ENCODE peak calls at places on chromosomes 3 and 15, in six cellular contexts. X is left cardiac atrium; S is activated gamma-delta T cell treated with anti-CD3 and anti-CD28 coated beads, Interleukin-2, amount 50 U/mL, for 16 hours; E is T1000; T is sciatic nerve; D is GM13977. V is an unnamed sample.

GRCh38 chr3:135412475-135412874 is 553.1 kb upstream of the PPP2R3A start:
- DNase-seq in X (no peak), S (no peak), E (no peak), T (no peak), D (no peak), V (peak)

GRCh38 chr15:74725845-74726773 is 781 bp upstream of the CYP1A1 start:
- DNase-seq in X (peak), S (peak), E (peak), T (peak), D (peak), V (peak)

GRCh38 chr3:1164101-1164500 is 71.3 kb downstream of the CNTN6 start:
- DNase-seq in X (no peak), S (no peak), E (no peak), T (no peak), D (no peak), V (no peak)

GRCh38 chr3:18580268-18580667 is 155.1 kb upstream of the SATB1 start:
- DNase-seq in X (no peak), S (no peak), E (no peak), T (no peak), D (no peak), V (peak)

GRCh38 chr3:172256101-172256687 is 192.1 kb downstream of the GHSR start:
- DNase-seq in X (no peak), S (no peak), E (no peak), T (no peak), D (no peak), V (no peak)

GRCh38 chr15:29101491-29101890 is 168.1 kb downstream of the NSMCE3 start:
- DNase-seq in X (no peak), S (no peak), E (no peak), T (no peak), D (no peak), V (no peak)

GRCh38 chr3:134752761-134753461 is 42.1 kb upstream of the EPHB1 start:
- DNase-seq in X (no peak), S (no peak), E (no peak), T (no peak), D (no peak), V (no peak)

GRCh38 chr3:195041871-195042740 is 228.9 kb downstream of the XXYLT1 start:
- DNase-seq in X (no peak), S (no peak), E (no peak), T (peak), D (no peak), V (peak)

GRCh38 chr15:67343206-67343605 is 88.6 kb downstream of the IQCH start:
- DNase-seq in X (no peak), S (no peak), E (no peak), T (no peak), D (no peak), V (no peak)

GRCh38 chr3:186002884-186003472 is 65.2 kb upstream of the TRA2B start:
- DNase-seq in X (no peak), S (no peak), E (no peak), T (no peak), D (no peak), V (peak)

GRCh38 chr3:45035441-45036301 is 9.6 kb downstream of the CLEC3B start:
- DNase-seq in X (peak), S (no peak), E (no peak), T (peak), D (no peak), V (peak)

GRCh38 chr3:31247850-31248618 is 284.7 kb upstream of the STT3B start:
- DNase-seq in X (no peak), S (no peak), E (no peak), T (no peak), D (no peak), V (no peak)

GRCh38 chr3:109731639-109732473 is 394.5 kb upstream of the DPPA4 start:
- DNase-seq in X (peak), S (peak), E (peak), T (peak), D (peak), V (peak)

GRCh38 chr3:111392911-111393351 is 149.1 kb upstream of the CD96 start:
- DNase-seq in X (no peak), S (peak), E (no peak), T (no peak), D (no peak), V (peak)

GRCh38 chr15:58793862-58794261 is 22.8 kb downstream of the MINDY2 start:
- DNase-seq in X (no peak), S (no peak), E (no peak), T (no peak), D (no peak), V (no peak)

GRCh38 chr15:28125673-28126651 is 26.8 kb upstream of the OCA2 start:
- DNase-seq in X (no peak), S (no peak), E (no peak), T (peak), D (no peak), V (peak)

GRCh38 chr3:68256635-68257034 is 602.2 kb upstream of the SUCLG2 start:
- DNase-seq in X (no peak), S (no peak), E (no peak), T (no peak), D (no peak), V (peak)